ENCODE peak calls at places on chromosomes 11 and 22, in four cellular contexts. F, M, S and N are unnamed samples.

GRCh38 chr11:131038597-131038996 is 122.3 kb upstream of the SNX19 start:
- DNase-seq in F (peak), M (no peak), S (no peak), N (peak)

GRCh38 chr22:48440176-48440575 is 1387.5 kb downstream of the BRD1 start:
- DNase-seq in F (no peak), M (no peak), S (no peak), N (no peak)

GRCh38 chr11:26286472-26287066 is 45.4 kb upstream of the ANO3 start:
- DNase-seq in F (peak), M (no peak), S (no peak), N (peak)

GRCh38 chr11:133040289-133040893 is 491.9 kb downstream of the OPCML start:
- DNase-seq in F (no peak), M (no peak), S (no peak), N (no peak)

GRCh38 chr11:123235117-123235686 is 40.2 kb upstream of the CLMP start:
- DNase-seq in F (peak), M (no peak), S (peak), N (peak)

GRCh38 chr11:48107188-48107704 is 109.4 kb upstream of the OR4B1 start:
- DNase-seq in F (no peak), M (peak), S (no peak), N (no peak)

GRCh38 chr11:202490-202889 is 4.7 kb downstream of the BET1L start:
- DNase-seq in F (no peak), M (peak), S (no peak), N (no peak)

GRCh38 chr11:121829159-121829643 is 286.8 kb downstream of the BLID start:
- DNase-seq in F (no peak), M (no peak), S (no peak), N (peak)

GRCh38 chr22:31120642-31121041 is 2.1 kb upstream of the INPP5J start:
- DNase-seq in F (no peak), M (no peak), S (no peak), N (no peak)

GRCh38 chr11:76783294-76783900 is at the start of gene TSKU:
- DNase-seq in F (peak), M (no peak), S (no peak), N (no peak)
- H3K27ac ChIP-seq in F (peak), M (peak), S (peak), N (peak)

DNA sequence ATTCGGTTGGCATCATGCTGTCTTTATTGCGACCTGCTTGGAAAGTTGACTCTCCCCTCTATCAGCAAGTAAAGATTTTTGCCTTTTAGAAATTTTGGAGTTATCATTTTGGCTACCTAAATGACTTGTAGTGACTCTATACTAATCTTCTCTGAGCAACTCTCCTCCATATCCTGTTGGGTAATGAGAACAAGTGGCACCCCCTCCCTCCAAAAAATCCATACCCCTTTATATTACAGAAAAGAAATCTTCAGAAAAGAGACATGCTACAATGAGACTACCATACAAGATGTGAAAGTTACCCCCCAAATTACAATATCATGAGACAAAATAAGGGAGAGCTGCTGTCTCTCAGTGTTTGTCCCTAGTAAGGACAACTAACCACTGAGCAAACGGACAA is 1.2 kb downstream of the JAML start:
- DNase-seq in F (no peak), M (no peak), S (no peak), N (no peak)
- H3K4me3 ChIP-seq in F (no peak), M (no peak), S (peak), N (no peak)

DNA sequence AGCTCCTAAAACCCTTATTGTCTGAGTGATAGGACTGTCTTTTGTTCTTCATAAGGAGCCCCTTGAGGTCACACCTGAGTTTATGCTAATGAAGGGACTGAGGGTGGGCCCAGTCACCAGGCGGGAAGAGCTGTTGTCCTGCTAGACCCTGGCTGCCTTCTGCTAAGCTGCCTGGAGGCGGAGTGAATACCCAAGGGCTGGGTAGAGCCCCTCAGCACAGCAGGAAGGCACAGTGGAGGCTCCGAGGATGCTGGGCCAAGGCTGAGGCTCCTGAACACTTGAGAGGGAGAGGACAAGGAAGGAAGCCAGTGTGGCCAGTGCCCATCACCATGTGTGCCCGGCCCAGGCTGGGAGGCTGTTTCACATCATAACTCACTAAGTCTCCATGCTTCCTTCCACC is 4.9 kb upstream of the PHF21B start:
- DNase-seq in F (peak), M (no peak), S (no peak), N (peak)
- TF ChIP-seq CTCF in F (peak), M (no peak), S (no peak), N (no peak)

GRCh38 chr11:73053964-73054363 is 88.2 kb downstream of the FCHSD2 start:
- DNase-seq in F (no peak), M (no peak), S (no peak), N (no peak)

GRCh38 chr11:73047773-73048371 is 94.2 kb downstream of the FCHSD2 start:
- DNase-seq in F (peak), M (no peak), S (no peak), N (no peak)

GRCh38 chr11:73048446-73048845 is 93.7 kb downstream of the FCHSD2 start:
- DNase-seq in F (no peak), M (no peak), S (no peak), N (no peak)
- H3K27ac ChIP-seq in F (no peak), M (no peak), S (no peak), N (no peak)

DNA sequence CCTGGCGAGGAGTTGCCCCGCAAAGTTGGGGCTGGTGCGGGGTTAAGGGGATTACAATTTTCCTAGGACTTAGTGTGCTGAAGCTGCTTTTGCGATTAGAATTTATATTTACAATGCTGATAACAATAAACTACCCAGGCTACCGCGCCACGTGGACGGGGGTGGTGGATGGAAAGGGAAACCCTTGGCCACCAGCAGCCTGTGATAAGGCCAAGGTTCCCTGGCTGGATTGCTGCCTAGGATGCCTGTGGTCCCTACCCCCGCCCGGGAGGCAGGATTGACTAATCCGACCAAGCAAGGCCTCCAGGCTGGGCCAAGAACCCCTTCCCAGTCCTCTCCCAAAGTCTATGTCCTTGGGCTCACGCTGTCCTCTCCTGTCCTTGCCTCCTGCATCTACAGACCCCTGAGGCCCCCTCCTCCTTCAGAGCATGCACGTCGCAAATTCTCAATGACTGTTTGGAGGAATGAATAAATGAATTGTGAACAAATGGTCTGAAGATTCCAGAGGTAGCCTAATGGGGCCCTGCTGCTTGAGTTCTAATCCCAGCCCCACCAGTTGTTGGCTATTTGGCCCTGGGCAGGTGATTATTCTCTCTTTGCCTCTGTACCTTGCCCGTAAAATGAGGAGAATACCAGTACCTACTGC is 7.6 kb upstream of the CHKA start:
- DNase-seq in F (peak), M (no peak), S (peak), N (no peak)
- H3K4me3 ChIP-seq in F (peak), M (peak), S (peak), N (peak)

DNA sequence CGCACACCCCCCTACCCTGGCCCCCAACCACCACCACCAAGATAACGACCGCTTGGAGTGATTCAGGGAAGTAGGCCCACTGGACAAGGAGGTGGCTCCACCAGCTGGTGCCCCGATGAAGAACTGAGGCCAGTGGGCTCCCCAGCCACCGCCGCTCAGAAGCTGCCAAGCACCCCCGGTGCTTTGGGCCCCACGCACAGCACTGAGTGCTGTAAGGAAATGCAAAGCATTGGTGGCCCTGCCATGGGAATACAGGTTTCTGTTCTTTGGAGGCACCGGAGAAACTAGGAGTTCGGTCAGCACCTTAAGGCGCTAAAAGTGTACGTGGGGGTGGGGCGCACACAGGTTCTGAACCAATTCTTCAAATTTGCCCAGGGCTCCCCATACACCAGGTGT is 664 bp upstream of the PRSS23 start:
- DNase-seq in F (peak), M (no peak), S (no peak), N (no peak)
- TF ChIP-seq CTCF in F (peak), M (no peak), S (peak), N (peak)